ENCODE peak calls at places on chromosome 6, in four cellular contexts. C is GM23338, L is cardiac fibroblast, S is IMR-90. A is an unnamed sample.

GRCh38 chr6:7389451-7390217 is at the start of the genes CAGE1 and RIOK1:
- DNase-seq in S (peak), L (peak), C (peak), A (peak)

GRCh38 chr6:1554881-1555569 is 54.7 kb upstream of the FOXC1 start:
- DNase-seq in C (peak), S (peak), L (peak), A (peak)

GRCh38 chr6:164507197-164507957 is 802.0 kb downstream of the C6orf118 start:
- DNase-seq in L (no peak), C (peak), S (no peak), A (no peak)

GRCh38 chr6:153090241-153090930 is 40.7 kb downstream of the RGS17 start:
- DNase-seq in C (no peak), S (peak), L (peak), A (peak)

GRCh38 chr6:140269766-140270165 is 895.3 kb upstream of the CITED2 start:
- DNase-seq in L (peak), S (no peak), C (no peak), A (peak)

GRCh38 chr6:22601941-22602340 is 32.6 kb downstream of the HDGFL1 start:
- DNase-seq in L (no peak), C (no peak), S (no peak), A (no peak)

GRCh38 chr6:28661097-28661713 is 135.5 kb downstream of the GPX5 start:
- DNase-seq in C (no peak), L (no peak), S (no peak), A (no peak)

GRCh38 chr6:10518461-10519216 is 2.5 kb upstream of the GCNT2 start:
- DNase-seq in L (peak), C (peak), S (peak), A (peak)

GRCh38 chr6:117637770-117638169 is 35.5 kb upstream of the GOPC start:
- DNase-seq in S (no peak), L (no peak), C (no peak), A (no peak)

GRCh38 chr6:165599596-165600487 is 63.2 kb downstream of the PDE10A start:
- DNase-seq in C (no peak), L (no peak), S (no peak), A (no peak)

GRCh38 chr6:84791233-84791632 is 26.8 kb upstream of the TBX18 start:
- DNase-seq in S (no peak), L (peak), C (no peak), A (peak)

GRCh38 chr6:149077208-149077607 is 240.3 kb upstream of the TAB2 start:
- DNase-seq in S (peak), L (peak), C (no peak), A (peak)

GRCh38 chr6:35599761-35600658 is 87.3 kb upstream of the TULP1 start:
- DNase-seq in S (peak), C (no peak), L (no peak), A (no peak)

GRCh38 chr6:33599413-33599911 is 19.4 kb upstream of the BAK1 start:
- DNase-seq in S (peak), L (no peak), C (no peak), A (no peak)

GRCh38 chr6:1131285-1132079 is 180.4 kb upstream of the FOXQ1 start:
- DNase-seq in C (no peak), L (peak), S (peak), A (peak)

GRCh38 chr6:46453221-46453620 is 38.0 kb downstream of the RCAN2 start:
- DNase-seq in C (no peak), L (peak), S (peak), A (peak)

GRCh38 chr6:156379392-156379910 is 397.7 kb upstream of the ARID1B start:
- DNase-seq in S (no peak), L (no peak), C (no peak), A (peak)

GRCh38 chr6:26457407-26457795 is 354 bp upstream of the BTN2A1 start:
- DNase-seq in S (no peak), C (peak), L (no peak), A (no peak)

GRCh38 chr6:96899019-96899418 is 1.3 kb upstream of the NDUFAF4 start:
- DNase-seq in S (peak), L (peak), C (peak), A (peak)

GRCh38 chr6:166221040-166221439 is 53.4 kb upstream of the TBXT start:
- DNase-seq in S (no peak), C (no peak), L (no peak), A (no peak)

GRCh38 chr6:20102674-20103073 is 109.6 kb downstream of the MBOAT1 start:
- DNase-seq in L (no peak), S (no peak), C (no peak), A (no peak)

GRCh38 chr6:35831257-35832007 is 26.3 kb downstream of the LHFPL5 start:
- DNase-seq in S (no peak), C (no peak), L (no peak), A (no peak)

GRCh38 chr6:16284472-16284871 is 46.1 kb downstream of the GMPR start:
- DNase-seq in L (no peak), S (no peak), C (peak), A (no peak)

GRCh38 chr6:71454083-71454482 is 165.5 kb downstream of the OGFRL1 start:
- DNase-seq in S (no peak), L (no peak), C (no peak), A (no peak)

GRCh38 chr6:126312013-126312665 is 27.8 kb upstream of the CENPW start:
- DNase-seq in S (no peak), C (peak), L (peak), A (no peak)

GRCh38 chr6:100751590-100751989 is 129.5 kb downstream of the ASCC3 start:
- DNase-seq in S (no peak), L (no peak), C (no peak), A (no peak)

GRCh38 chr6:87731818-87732661 is 30.0 kb upstream of the AKIRIN2 start:
- DNase-seq in C (peak), S (peak), L (peak), A (peak)

GRCh38 chr6:119207973-119208725 is 129.7 kb upstream of the FAM184A start:
- DNase-seq in C (no peak), L (peak), S (peak), A (peak)

GRCh38 chr6:16302721-16303552 is 64.5 kb downstream of the GMPR start:
- DNase-seq in L (no peak), C (peak), S (no peak), A (no peak)

DNA sequence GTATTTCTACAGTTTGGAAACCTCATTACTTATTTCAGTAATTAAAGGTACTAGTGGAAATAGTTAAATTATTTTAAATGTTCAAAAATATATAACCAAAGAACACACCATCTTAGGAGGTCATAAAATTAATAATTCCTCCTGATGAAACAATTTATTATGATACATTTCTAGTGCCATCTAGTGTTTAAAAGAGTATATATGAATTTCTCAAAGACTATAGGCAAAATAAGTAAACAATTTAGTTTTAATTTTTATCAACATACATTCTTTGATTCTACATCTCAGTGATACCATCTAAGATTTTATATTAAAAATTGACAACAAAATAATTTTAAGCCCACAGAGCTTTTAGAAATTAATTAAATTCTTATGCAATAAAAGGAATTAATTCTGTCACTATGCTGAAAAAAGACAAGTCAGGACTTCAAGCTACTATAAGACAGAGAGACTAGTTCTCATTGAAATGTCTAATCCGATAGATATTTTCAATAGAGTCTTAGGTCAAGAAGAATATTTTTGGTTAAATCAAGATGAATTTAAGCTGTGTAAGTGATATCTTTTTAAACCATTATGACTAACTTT is 107.8 kb upstream of the RNF217 start:
- DNase-seq in S (no peak), C (no peak), L (peak), A (peak)
- TF ChIP-seq CTCF in S (peak), C (peak), L (peak), A (peak)

GRCh38 chr6:122180132-122180531 is 219.3 kb upstream of the HSF2 start:
- DNase-seq in C (no peak), S (peak), L (no peak), A (peak)
- TF ChIP-seq CTCF in C (peak), S (peak), L (no peak), A (peak)

GRCh38 chr6:51509597-51509996 is 577.8 kb downstream of the PKHD1 start:
- DNase-seq in L (no peak), S (no peak), C (no peak), A (no peak)
- TF ChIP-seq CTCF in L (no peak), S (no peak), C (no peak), A (no peak)

GRCh38 chr6:159608961-159609673 is 83.9 kb downstream of the SOD2 start:
- DNase-seq in S (peak), L (peak), C (peak), A (peak)
- TF ChIP-seq CTCF in S (peak), L (peak), C (peak), A (peak)

DNA sequence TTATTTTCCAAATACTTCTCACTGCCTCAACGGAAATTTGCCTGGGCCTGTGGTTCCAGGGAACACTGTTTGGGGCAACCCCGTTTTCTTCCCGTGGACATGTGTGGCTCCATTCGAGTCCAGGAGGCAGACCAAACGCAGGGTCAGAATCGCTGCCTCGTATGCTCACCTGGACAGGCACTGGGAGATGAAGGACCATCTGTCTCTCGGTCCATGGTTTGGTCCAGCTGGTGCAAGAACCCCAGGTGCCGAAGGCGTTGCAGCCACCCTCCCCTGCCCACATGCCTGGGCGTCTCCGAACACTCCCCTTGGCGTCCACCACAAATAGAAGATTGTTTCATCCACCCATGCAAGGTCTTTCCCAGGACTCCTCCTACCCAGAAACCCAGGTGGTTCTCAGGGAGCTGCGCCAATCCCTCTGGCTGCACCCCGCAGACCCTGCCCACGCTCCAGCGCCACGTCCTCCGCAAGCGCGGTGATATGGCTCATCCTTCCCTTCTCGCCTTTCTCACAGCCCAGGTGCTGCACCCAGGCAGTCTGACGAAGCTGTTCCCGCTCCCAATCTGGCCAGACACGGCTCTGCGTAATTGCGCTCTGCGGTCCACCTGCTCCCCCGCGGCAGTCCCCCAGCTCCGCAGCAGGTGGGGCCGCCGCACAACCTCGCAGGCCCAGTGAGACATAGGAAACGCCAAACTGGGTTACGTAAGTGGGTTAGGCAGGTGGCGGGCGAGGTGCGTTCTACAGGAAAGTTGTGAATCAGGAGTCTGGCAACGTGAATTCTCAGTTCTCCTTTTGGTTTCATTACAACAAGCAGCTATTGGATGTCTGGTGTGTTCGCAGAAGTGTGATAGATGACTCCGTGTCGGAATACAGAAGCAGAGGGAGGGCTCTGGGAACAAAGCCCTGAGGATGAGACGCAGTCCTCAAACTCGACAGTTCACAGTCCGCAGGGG is 146.2 kb upstream of the ECI2 start:
- DNase-seq in C (peak), L (peak), S (peak), A (peak)
- TF ChIP-seq CTCF in C (peak), L (no peak), S (peak), A (peak)

A was measured in astrocyte of the spinal cord.